ENCODE peak calls at places on chromosome 1, in ten cellular contexts. X is colonic mucosa; F is gastrocnemius medialis; R is IMR-90; C is naive thymus-derived CD4-positive, alpha-beta T cell; K is upper lobe of right lung; L is kidney; W is psoas muscle; H is CD4-positive, alpha-beta memory T cell; E is PC-9. N is an unnamed sample. For H3K9me3, the result is how much of the 10 kb centered on the place peaks cover.

GRCh38 chr1:91278754-91279153 is 125.9 kb downstream of the HFM1 start:
- DNase-seq in W (no peak), C (no peak), K (no peak), H (no peak), F (no peak), L (no peak), R (peak), E (no peak), X (no peak), N (no peak)

GRCh38 chr1:12549460-12550349 is 68.3 kb downstream of the DHRS3 start:
- DNase-seq in X (peak), F (peak), E (peak), R (peak), W (peak), L (peak), C (no peak), H (no peak), K (peak), N (peak)

GRCh38 chr1:229141271-229141670 is 129.6 kb upstream of the RAB4A start:
- DNase-seq in X (no peak), W (no peak), C (no peak), F (no peak), E (no peak), K (no peak), L (no peak), H (no peak), R (no peak), N (no peak)

GRCh38 chr1:215264649-215265048 is 182.1 kb downstream of the KCNK2 start:
- DNase-seq in L (no peak), X (no peak), W (no peak), F (no peak), C (no peak), K (no peak), R (no peak), E (no peak), H (no peak), N (no peak)

GRCh38 chr1:37517569-37517968 is 3.0 kb upstream of the MEAF6 start:
- DNase-seq in C (no peak), K (no peak), F (no peak), R (no peak), W (no peak), X (no peak), H (no peak), E (no peak), L (no peak), N (no peak)

GRCh38 chr1:118914379-118915161 is 73.6 kb downstream of the TBX15 start:
- DNase-seq in C (no peak), F (no peak), W (no peak), R (no peak), X (no peak), K (no peak), E (no peak), L (no peak), H (no peak), N (no peak)

GRCh38 chr1:234262754-234263105 is 110.5 kb upstream of the COA6 start:
- DNase-seq in K (no peak), F (no peak), C (no peak), R (peak), X (no peak), E (no peak), L (no peak), H (no peak), W (no peak), N (no peak)

GRCh38 chr1:198018529-198018928 is 101.4 kb downstream of the LHX9 start:
- DNase-seq in C (no peak), R (peak), X (no peak), K (no peak), L (no peak), E (peak), F (no peak), W (no peak), H (no peak), N (no peak)

GRCh38 chr1:42148166-42148565 is 5.0 kb upstream of the GUCA2B start:
- DNase-seq in E (peak), H (no peak), R (no peak), W (no peak), C (no peak), K (no peak), L (no peak), F (no peak), X (no peak), N (peak)

DNA sequence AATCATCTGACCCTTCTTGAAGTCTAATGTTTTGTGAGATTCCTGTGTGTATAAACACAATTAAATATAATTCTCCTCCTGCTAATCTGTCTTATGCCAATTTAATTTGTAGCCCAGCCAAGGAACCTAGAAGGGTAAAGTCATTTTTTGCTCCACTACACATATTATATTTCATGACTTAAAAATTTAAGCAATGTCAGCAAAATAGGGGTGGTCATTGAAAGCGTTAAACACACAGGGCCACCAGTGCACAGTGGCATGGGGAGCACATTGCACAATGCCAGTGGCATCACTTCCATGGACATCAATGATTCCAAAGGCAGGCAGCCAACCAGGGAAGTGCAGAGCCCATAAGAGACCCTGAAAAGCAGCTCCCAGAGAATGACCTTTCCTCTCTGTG is 166.1 kb downstream of the AJAP1 start:
- DNase-seq in X (no peak), W (no peak), E (no peak), H (no peak), K (no peak), L (no peak), R (no peak), C (no peak), F (no peak), N (no peak)
- H3K9me3 ChIP-seq in X (under half), W (under half), E (under half), H (under half), K (under half), L (under half), R (under half), C (under half), F (under half), N (under half)

GRCh38 chr1:151510957-151511635 is at the start of gene CGN:
- DNase-seq in R (peak), X (peak), F (peak), W (peak), E (peak), L (peak), C (peak), H (peak), K (peak), N (peak)

GRCh38 chr1:151509350-151510019 is 1.7 kb upstream of the CGN start:
- DNase-seq in E (no peak), X (peak), F (no peak), H (no peak), K (no peak), C (no peak), W (no peak), R (no peak), L (no peak), N (no peak)

GRCh38 chr1:151510614-151510956 is 602 bp upstream of the CGN start:
- DNase-seq in R (no peak), H (peak), F (no peak), K (no peak), W (no peak), E (no peak), L (no peak), X (no peak), C (no peak), N (no peak)

GRCh38 chr1:151510020-151510405 is 1.2 kb upstream of the CGN start:
- DNase-seq in C (no peak), L (no peak), E (no peak), F (no peak), H (no peak), W (no peak), K (no peak), X (peak), R (no peak), N (no peak)

GRCh38 chr1:151508721-151509292 is 2.4 kb upstream of the CGN start:
- DNase-seq in L (no peak), K (no peak), R (no peak), W (no peak), E (peak), H (no peak), C (no peak), F (peak), X (peak), N (no peak)
- H3K4me3 ChIP-seq in L (no peak), K (no peak), R (no peak), W (no peak), E (no peak), H (no peak), C (no peak), F (no peak), X (no peak), N (no peak)

GRCh38 chr1:85333186-85333585 is 56.8 kb upstream of the BCL10 start:
- DNase-seq in K (no peak), F (no peak), X (no peak), L (no peak), W (no peak), R (no peak), C (no peak), E (no peak), H (no peak), N (no peak)

GRCh38 chr1:85332575-85332974 is 56.1 kb upstream of the BCL10 start:
- DNase-seq in X (no peak), C (no peak), R (no peak), K (no peak), E (no peak), W (no peak), H (no peak), F (peak), L (no peak), N (no peak)

GRCh38 chr1:85328713-85329376 is 52.4 kb upstream of the BCL10 start:
- DNase-seq in E (peak), L (no peak), H (no peak), C (no peak), X (no peak), F (no peak), W (no peak), R (peak), K (no peak), N (no peak)

GRCh38 chr1:85330206-85330605 is 53.8 kb upstream of the BCL10 start:
- DNase-seq in E (peak), K (no peak), R (peak), C (no peak), L (no peak), F (no peak), W (no peak), X (no peak), H (no peak), N (no peak)

DNA sequence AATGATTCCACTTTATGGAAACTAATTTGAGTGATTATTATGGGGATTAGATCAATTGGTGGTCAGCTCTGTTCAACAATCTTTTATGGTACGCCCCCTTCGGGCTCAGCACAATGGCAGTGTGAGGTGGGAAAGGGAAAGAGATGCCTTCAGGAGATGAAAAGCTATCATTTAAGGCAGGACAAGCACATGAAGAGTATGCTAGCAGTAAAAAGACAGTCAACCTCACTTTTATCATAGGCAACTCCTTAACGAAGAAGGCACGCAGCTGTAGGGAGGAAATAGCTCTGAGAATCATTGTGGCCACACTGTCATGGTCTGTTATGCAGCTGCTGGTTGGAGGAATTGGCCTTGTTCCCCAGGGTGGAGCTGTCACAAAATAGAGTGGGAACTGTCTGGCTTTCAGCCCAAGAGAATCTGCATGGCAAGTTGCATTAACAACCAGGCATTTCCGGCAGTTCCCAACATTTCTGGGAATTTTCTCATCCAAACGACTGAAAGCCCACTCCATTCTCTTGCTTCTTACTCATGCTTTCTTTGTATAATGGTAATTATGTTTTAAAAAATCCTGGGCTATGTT is 54.4 kb upstream of the BCL10 start:
- DNase-seq in E (no peak), R (peak), X (no peak), K (no peak), L (peak), H (no peak), W (no peak), F (peak), C (no peak), N (peak)
- H3K27ac ChIP-seq in E (peak), R (peak), X (peak), K (peak), L (peak), H (no peak), W (peak), F (peak), C (no peak), N (peak)

GRCh38 chr1:2928733-2929325 is 92.4 kb upstream of the ACTRT2 start:
- DNase-seq in H (no peak), F (no peak), W (no peak), R (no peak), C (no peak), K (no peak), E (no peak), X (no peak), L (no peak), N (no peak)
- H3K9me3 ChIP-seq in H (under half), F (under half), W (under half), R (half or more), C (under half), K (under half), E (under half), X (under half), L (under half), N (under half)

DNA sequence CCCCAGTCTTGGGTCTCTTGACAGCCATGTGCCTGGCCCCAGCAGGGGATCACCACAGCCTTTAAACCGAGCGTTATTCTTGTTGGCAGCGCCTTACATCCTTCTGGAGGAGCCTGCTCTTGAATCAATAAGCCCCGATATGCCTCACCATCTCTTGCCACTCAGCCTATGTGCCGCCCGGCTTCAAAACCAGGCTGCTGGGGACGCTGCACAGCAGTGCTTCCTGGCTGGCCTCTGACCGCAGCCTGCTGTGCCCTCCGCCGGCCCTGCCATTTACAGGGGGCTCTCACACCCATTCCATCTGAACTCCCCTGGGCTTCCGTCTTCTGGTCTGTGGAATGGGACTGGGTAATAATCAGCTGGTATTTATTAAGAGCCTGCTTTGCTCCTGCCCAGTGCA is 3.0 kb upstream of the PEX10 start:
- DNase-seq in E (no peak), K (no peak), C (no peak), L (no peak), W (no peak), F (no peak), X (no peak), R (no peak), H (no peak), N (no peak)
- H3K4me3 ChIP-seq in E (no peak), K (no peak), C (peak), L (no peak), W (no peak), F (no peak), X (peak), R (no peak), H (peak), N (no peak)

DNA sequence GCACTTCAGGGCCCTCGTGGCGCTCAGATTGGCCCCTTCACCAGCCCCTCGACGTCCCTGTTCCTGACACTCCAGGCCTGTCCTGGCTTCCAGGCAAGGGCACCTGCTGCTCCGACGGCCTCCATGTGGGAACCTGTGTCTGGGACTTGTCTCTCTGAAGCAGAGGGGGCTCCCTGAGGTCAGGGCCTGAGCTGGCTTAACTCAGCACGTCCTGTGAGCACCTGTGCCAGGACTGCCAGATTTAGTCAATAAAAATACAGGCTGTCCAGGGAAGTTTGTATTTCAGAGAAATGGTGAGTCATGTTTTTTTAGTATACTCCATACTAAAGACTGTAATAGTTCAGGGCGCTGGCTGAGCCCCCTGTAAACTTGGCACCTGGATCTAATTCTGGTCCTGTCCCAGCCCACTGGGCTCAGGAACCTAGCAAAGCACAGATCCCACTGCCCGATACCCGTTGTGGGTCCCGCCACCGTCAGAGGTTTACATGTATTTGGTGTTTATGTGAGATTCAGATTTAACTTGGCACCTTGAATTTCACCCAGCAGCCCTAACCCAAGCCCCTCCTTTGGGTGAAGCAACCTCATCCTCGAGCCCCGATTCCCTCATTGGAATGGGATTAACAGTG is 109.9 kb upstream of the IFFO2 start:
- DNase-seq in C (no peak), E (peak), L (no peak), X (no peak), R (peak), F (no peak), K (no peak), H (no peak), W (no peak), N (no peak)
- H3K27ac ChIP-seq in C (no peak), E (peak), L (no peak), X (peak), R (no peak), F (no peak), K (peak), H (no peak), W (no peak), N (no peak)

GRCh38 chr1:4053774-4054173 is 153.7 kb upstream of the C1orf174 start:
- DNase-seq in F (no peak), W (no peak), X (no peak), R (no peak), L (no peak), H (no peak), K (no peak), E (no peak), C (no peak), N (no peak)

GRCh38 chr1:4053160-4053748 is 153.2 kb upstream of the C1orf174 start:
- DNase-seq in X (no peak), C (no peak), F (no peak), K (no peak), E (no peak), W (no peak), R (no peak), H (no peak), L (no peak), N (no peak)

GRCh38 chr1:4052657-4053056 is 152.6 kb upstream of the C1orf174 start:
- DNase-seq in L (no peak), H (no peak), F (no peak), K (no peak), R (no peak), C (no peak), X (no peak), E (no peak), W (no peak), N (no peak)

GRCh38 chr1:4048921-4049320 is 148.8 kb upstream of the C1orf174 start:
- DNase-seq in X (no peak), W (no peak), C (no peak), F (no peak), R (no peak), E (no peak), K (no peak), L (no peak), H (no peak), N (no peak)

GRCh38 chr1:4050998-4051397 is 150.9 kb upstream of the C1orf174 start:
- DNase-seq in R (no peak), F (no peak), C (no peak), K (no peak), L (no peak), W (no peak), X (no peak), E (no peak), H (no peak), N (no peak)
- H3K9me3 ChIP-seq in R (half or more), F (under half), C (under half), K (under half), L (under half), W (under half), X (under half), E (under half), H (under half), N (under half)

GRCh38 chr1:113793878-113794834 is 18.1 kb downstream of the RSBN1 start:
- DNase-seq in E (no peak), L (no peak), W (no peak), F (no peak), K (no peak), H (no peak), C (no peak), X (no peak), R (no peak), N (no peak)

GRCh38 chr1:113800487-113800886 is 11.8 kb downstream of the RSBN1 start:
- DNase-seq in X (no peak), R (no peak), L (no peak), C (no peak), E (no peak), W (no peak), H (no peak), K (no peak), F (no peak), N (no peak)

GRCh38 chr1:113792471-113792870 is 19.8 kb downstream of the RSBN1 start:
- DNase-seq in W (no peak), E (no peak), X (no peak), K (no peak), H (no peak), F (no peak), L (no peak), R (no peak), C (no peak), N (no peak)

GRCh38 chr1:113792986-113793385 is 19.3 kb downstream of the RSBN1 start:
- DNase-seq in L (no peak), E (no peak), W (no peak), H (no peak), K (no peak), X (no peak), R (peak), F (no peak), C (no peak), N (no peak)

GRCh38 chr1:113797472-113797871 is 14.8 kb downstream of the RSBN1 start:
- DNase-seq in R (no peak), L (no peak), E (no peak), W (no peak), X (no peak), F (no peak), K (no peak), C (no peak), H (no peak), N (no peak)
- H3K4me3 ChIP-seq in R (no peak), L (no peak), E (no peak), W (no peak), X (no peak), F (no peak), K (no peak), C (no peak), H (no peak), N (no peak)

DNA sequence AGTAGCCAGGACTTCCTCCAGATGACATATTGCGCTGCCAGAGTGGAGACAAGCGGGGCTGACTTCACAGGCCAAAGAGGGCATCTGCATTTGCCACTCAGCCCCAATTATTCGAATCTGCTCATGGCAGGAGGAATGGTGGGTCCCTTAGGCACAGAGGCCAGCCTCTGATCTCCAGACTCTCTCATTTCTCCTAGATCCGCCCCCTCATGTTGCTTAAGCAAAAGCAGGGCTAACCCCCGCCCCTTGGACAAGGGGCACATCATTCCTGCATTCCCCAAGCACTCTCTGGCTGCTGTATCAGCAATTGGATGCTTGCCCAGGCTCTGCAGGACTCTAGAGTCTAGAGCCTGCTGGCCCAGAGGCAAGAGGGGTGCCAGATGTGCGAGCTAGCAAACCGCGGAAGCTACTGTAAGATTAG is 262.4 kb downstream of the ST6GALNAC3 start:
- DNase-seq in H (no peak), W (peak), R (peak), L (peak), K (peak), C (no peak), E (no peak), X (peak), F (peak), N (peak)
- H3K27ac ChIP-seq in H (no peak), W (no peak), R (no peak), L (no peak), K (no peak), C (no peak), E (no peak), X (no peak), F (no peak), N (no peak)

N was measured in aorta.